ENCODE peak calls at places on chromosomes 7 and 10, in four cellular contexts. O is NCI-H1092, T is RWPE1, Y is NCI-H1436. E is an unnamed sample.

GRCh38 chr7:128035712-128036111 is 4.5 kb upstream of the LRRC4 start:
- DNase-seq in O (peak), Y (peak), T (no peak), E (no peak)

GRCh38 chr10:44858988-44859387 is 52.1 kb upstream of the TMEM72 start:
- DNase-seq in O (no peak), Y (no peak), T (no peak), E (no peak)

GRCh38 chr7:19001854-19002253 is 115.6 kb downstream of the TWIST1 start:
- DNase-seq in T (no peak), O (no peak), Y (no peak), E (no peak)

GRCh38 chr10:12418000-12418399 is 68.7 kb downstream of the CAMK1D start:
- DNase-seq in T (no peak), Y (no peak), O (no peak), E (no peak)

GRCh38 chr10:44955408-44956070 is 4.1 kb upstream of the RASSF4 start:
- DNase-seq in Y (no peak), T (no peak), O (no peak), E (no peak)

GRCh38 chr7:140525741-140526140 is 46.4 kb upstream of the MKRN1 start:
- DNase-seq in Y (no peak), O (no peak), T (peak), E (no peak)

GRCh38 chr7:94656658-94656924 is 658 bp upstream of the SGCE start:
- DNase-seq in O (no peak), T (no peak), Y (no peak), E (no peak)

GRCh38 chr10:84026821-84027257 is 112.5 kb upstream of the GHITM start:
- DNase-seq in Y (no peak), T (peak), O (no peak), E (no peak)

GRCh38 chr10:90321132-90321816 is 536.6 kb downstream of the HTR7 start:
- DNase-seq in Y (no peak), O (no peak), T (no peak), E (no peak)

GRCh38 chr10:34109952-34110702 is 705.0 kb downstream of the PARD3 start:
- DNase-seq in T (peak), Y (no peak), O (no peak), E (peak)

GRCh38 chr7:30859202-30859939 is 52.3 kb upstream of the AQP1 start:
- DNase-seq in T (no peak), O (no peak), Y (no peak), E (no peak)

GRCh38 chr7:37719077-37719476 is 35.5 kb downstream of the GPR141 start:
- DNase-seq in Y (no peak), T (no peak), O (no peak), E (no peak)

GRCh38 chr7:120960714-120961113 is 10.1 kb downstream of the ING3 start:
- DNase-seq in Y (no peak), O (no peak), T (no peak), E (no peak)

GRCh38 chr10:58973235-58973595 is 203.2 kb upstream of the PHYHIPL start:
- DNase-seq in T (no peak), Y (no peak), O (no peak), E (no peak)

GRCh38 chr10:23120001-23120934 is 24.9 kb downstream of the MSRB2 start:
- DNase-seq in Y (no peak), O (no peak), T (no peak), E (no peak)

GRCh38 chr10:35784751-35785150 is 142.7 kb upstream of the FZD8 start:
- DNase-seq in T (no peak), O (no peak), Y (no peak), E (no peak)

GRCh38 chr10:114603943-114604342 is 54.1 kb downstream of the ABLIM1 start:
- DNase-seq in O (no peak), Y (no peak), T (no peak), E (no peak)

GRCh38 chr10:58951750-58952149 is 224.7 kb upstream of the PHYHIPL start:
- DNase-seq in O (no peak), T (no peak), Y (no peak), E (no peak)

GRCh38 chr10:91434041-91434440 is 23.9 kb downstream of the HECTD2 start:
- DNase-seq in T (peak), Y (no peak), O (no peak), E (no peak)

GRCh38 chr10:112307631-112308502 is 24.7 kb downstream of the TECTB start:
- DNase-seq in Y (no peak), O (no peak), T (peak), E (no peak)

GRCh38 chr7:139635521-139636240 is 112.2 kb downstream of the CLEC2L start:
- DNase-seq in T (no peak), O (no peak), Y (no peak), E (no peak)

GRCh38 chr10:60769406-60769805 is 8.9 kb upstream of the CDK1 start:
- DNase-seq in O (no peak), Y (no peak), T (no peak), E (no peak)

GRCh38 chr7:130894146-130895005 is 160.4 kb upstream of the KLF14 start:
- DNase-seq in Y (no peak), T (no peak), O (peak), E (no peak)